ENCODE peak calls at places on chromosomes 3 and 15, in six cellular contexts. One of them, this sample, is unnamed. For H3K36me3, the result is how much of the 10 kb centered on the place peaks cover.

GRCh38 chr3:127457094-127457475 is 133.4 kb downstream of the TPRA1 start:
- DNase-seq in fibroblast of lung: peak
- DNase-seq in testis: peak
- DNase-seq in SK-N-SH: no peak
- DNase-seq in mammary epithelial cell: peak
- DNase-seq in keratinocyte: no peak
- DNase-seq in this sample: no peak

GRCh38 chr3:188594137-188594536 is 440.2 kb downstream of the LPP start:
- DNase-seq in fibroblast of lung: peak
- DNase-seq in testis: no peak
- DNase-seq in SK-N-SH: no peak
- DNase-seq in mammary epithelial cell: peak
- DNase-seq in keratinocyte: peak
- DNase-seq in this sample: no peak

GRCh38 chr15:90336705-90337141 is 15.4 kb upstream of the ZNF774 start:
- DNase-seq in fibroblast of lung: peak
- DNase-seq in testis: peak
- DNase-seq in SK-N-SH: no peak
- DNase-seq in mammary epithelial cell: peak
- DNase-seq in keratinocyte: peak
- DNase-seq in this sample: no peak

GRCh38 chr3:51559266-51559907 is 20.9 kb downstream of the RAD54L2 start:
- DNase-seq in fibroblast of lung: peak
- DNase-seq in testis: peak
- DNase-seq in SK-N-SH: peak
- DNase-seq in mammary epithelial cell: no peak
- DNase-seq in keratinocyte: no peak
- DNase-seq in this sample: no peak

GRCh38 chr3:23685484-23686258 is 120.1 kb upstream of the UBE2E1 start:
- DNase-seq in fibroblast of lung: peak
- DNase-seq in testis: peak
- DNase-seq in SK-N-SH: peak
- DNase-seq in mammary epithelial cell: peak
- DNase-seq in keratinocyte: peak
- DNase-seq in this sample: no peak

GRCh38 chr3:67044295-67044694 is 46.2 kb downstream of the KBTBD8 start:
- DNase-seq in fibroblast of lung: peak
- DNase-seq in testis: no peak
- DNase-seq in SK-N-SH: no peak
- DNase-seq in mammary epithelial cell: no peak
- DNase-seq in keratinocyte: no peak
- DNase-seq in this sample: no peak

GRCh38 chr3:17585561-17586325 is 156.7 kb downstream of the TBC1D5 start:
- DNase-seq in fibroblast of lung: no peak
- DNase-seq in testis: no peak
- DNase-seq in SK-N-SH: no peak
- DNase-seq in mammary epithelial cell: no peak
- DNase-seq in keratinocyte: no peak
- DNase-seq in this sample: no peak

GRCh38 chr3:47007482-47008257 is 28.2 kb downstream of the NBEAL2 start:
- DNase-seq in fibroblast of lung: no peak
- DNase-seq in testis: no peak
- DNase-seq in SK-N-SH: peak
- DNase-seq in mammary epithelial cell: no peak
- DNase-seq in keratinocyte: no peak
- DNase-seq in this sample: no peak

GRCh38 chr3:170467560-170467959 is 48.9 kb downstream of the CLDN11 start:
- DNase-seq in fibroblast of lung: no peak
- DNase-seq in testis: no peak
- DNase-seq in SK-N-SH: no peak
- DNase-seq in mammary epithelial cell: no peak
- DNase-seq in keratinocyte: no peak
- DNase-seq in this sample: no peak

GRCh38 chr15:36598529-36599177 is 19.2 kb downstream of the CDIN1 start:
- DNase-seq in fibroblast of lung: peak
- DNase-seq in testis: no peak
- DNase-seq in SK-N-SH: no peak
- DNase-seq in mammary epithelial cell: no peak
- DNase-seq in keratinocyte: no peak
- DNase-seq in this sample: no peak

GRCh38 chr15:86663304-86663703 is 583.6 kb downstream of the AGBL1 start:
- DNase-seq in fibroblast of lung: no peak
- DNase-seq in testis: no peak
- DNase-seq in SK-N-SH: no peak
- DNase-seq in mammary epithelial cell: no peak
- DNase-seq in keratinocyte: no peak
- DNase-seq in this sample: no peak

GRCh38 chr3:127410678-127411077 is 122.8 kb upstream of the PRR20G start:
- DNase-seq in fibroblast of lung: no peak
- DNase-seq in testis: no peak
- DNase-seq in SK-N-SH: peak
- DNase-seq in mammary epithelial cell: no peak
- DNase-seq in keratinocyte: no peak
- DNase-seq in this sample: no peak

GRCh38 chr15:35736150-35736549 is 190.2 kb upstream of the DPH6 start:
- DNase-seq in fibroblast of lung: peak
- DNase-seq in testis: no peak
- DNase-seq in SK-N-SH: no peak
- DNase-seq in mammary epithelial cell: no peak
- DNase-seq in keratinocyte: no peak
- DNase-seq in this sample: no peak

GRCh38 chr3:43285644-43286043 is 696 bp upstream of the SNRK start:
- DNase-seq in fibroblast of lung: no peak
- DNase-seq in testis: no peak
- DNase-seq in SK-N-SH: peak
- DNase-seq in mammary epithelial cell: no peak
- DNase-seq in keratinocyte: no peak
- DNase-seq in this sample: no peak

GRCh38 chr3:117150628-117151027 is 441.0 kb downstream of the TUSC7 start:
- DNase-seq in fibroblast of lung: no peak
- DNase-seq in testis: no peak
- DNase-seq in SK-N-SH: no peak
- DNase-seq in mammary epithelial cell: no peak
- DNase-seq in keratinocyte: no peak
- DNase-seq in this sample: no peak

GRCh38 chr3:194396561-194396896 is 2.5 kb downstream of the GP5 start:
- DNase-seq in fibroblast of lung: no peak
- DNase-seq in testis: no peak
- DNase-seq in SK-N-SH: no peak
- DNase-seq in mammary epithelial cell: no peak
- DNase-seq in keratinocyte: no peak
- DNase-seq in this sample: no peak

GRCh38 chr3:131716007-131716406 is 213.2 kb upstream of the MRPL3 start:
- DNase-seq in fibroblast of lung: no peak
- DNase-seq in testis: no peak
- DNase-seq in SK-N-SH: no peak
- DNase-seq in mammary epithelial cell: no peak
- DNase-seq in keratinocyte: no peak
- DNase-seq in this sample: no peak

GRCh38 chr3:128153156-128154011 is at the start of gene EEFSEC:
- DNase-seq in fibroblast of lung: peak
- DNase-seq in testis: peak
- DNase-seq in SK-N-SH: peak
- DNase-seq in mammary epithelial cell: peak
- DNase-seq in keratinocyte: peak
- DNase-seq in this sample: peak

GRCh38 chr3:195900426-195901355 is 7.7 kb downstream of the TNK2 start:
- DNase-seq in fibroblast of lung: peak
- DNase-seq in testis: peak
- DNase-seq in SK-N-SH: no peak
- DNase-seq in mammary epithelial cell: peak
- DNase-seq in keratinocyte: no peak
- DNase-seq in this sample: no peak

GRCh38 chr3:89256395-89256794 is 149.0 kb downstream of the EPHA3 start:
- DNase-seq in fibroblast of lung: no peak
- DNase-seq in testis: no peak
- DNase-seq in SK-N-SH: no peak
- DNase-seq in mammary epithelial cell: no peak
- DNase-seq in keratinocyte: no peak
- DNase-seq in this sample: no peak

GRCh38 chr3:65728138-65728537 is 310.6 kb downstream of the MAGI1 start:
- DNase-seq in fibroblast of lung: no peak
- DNase-seq in testis: no peak
- DNase-seq in SK-N-SH: no peak
- DNase-seq in mammary epithelial cell: no peak
- DNase-seq in keratinocyte: no peak
- DNase-seq in this sample: no peak

GRCh38 chr15:98286831-98287230 is 326.3 kb downstream of the ARRDC4 start:
- DNase-seq in fibroblast of lung: no peak
- DNase-seq in testis: no peak
- DNase-seq in SK-N-SH: no peak
- DNase-seq in mammary epithelial cell: peak
- DNase-seq in keratinocyte: no peak
- DNase-seq in this sample: no peak

GRCh38 chr15:29821416-29822099 is 710 bp downstream of the TJP1 start:
- DNase-seq in fibroblast of lung: peak
- DNase-seq in testis: peak
- DNase-seq in SK-N-SH: peak
- DNase-seq in mammary epithelial cell: peak
- DNase-seq in keratinocyte: no peak
- DNase-seq in this sample: peak

GRCh38 chr3:187368251-187368733 is at the start of gene RTP4:
- DNase-seq in fibroblast of lung: peak
- DNase-seq in testis: peak
- DNase-seq in SK-N-SH: no peak
- DNase-seq in mammary epithelial cell: peak
- DNase-seq in keratinocyte: no peak
- DNase-seq in this sample: no peak

GRCh38 chr3:87270908-87271727 is 5.3 kb downstream of the POU1F1 start:
- DNase-seq in fibroblast of lung: no peak
- DNase-seq in testis: no peak
- DNase-seq in SK-N-SH: no peak
- DNase-seq in mammary epithelial cell: no peak
- DNase-seq in keratinocyte: no peak
- DNase-seq in this sample: no peak

GRCh38 chr15:66504563-66505429 is at the start of the genes RPL4 and ZWILCH:
- DNase-seq in fibroblast of lung: peak
- DNase-seq in testis: peak
- DNase-seq in SK-N-SH: peak
- DNase-seq in mammary epithelial cell: peak
- DNase-seq in keratinocyte: no peak
- DNase-seq in this sample: peak

GRCh38 chr3:100893590-100893989 is 99.6 kb downstream of the ABI3BP start:
- DNase-seq in fibroblast of lung: peak
- DNase-seq in testis: peak
- DNase-seq in SK-N-SH: peak
- DNase-seq in mammary epithelial cell: peak
- DNase-seq in keratinocyte: no peak
- DNase-seq in this sample: peak

DNA sequence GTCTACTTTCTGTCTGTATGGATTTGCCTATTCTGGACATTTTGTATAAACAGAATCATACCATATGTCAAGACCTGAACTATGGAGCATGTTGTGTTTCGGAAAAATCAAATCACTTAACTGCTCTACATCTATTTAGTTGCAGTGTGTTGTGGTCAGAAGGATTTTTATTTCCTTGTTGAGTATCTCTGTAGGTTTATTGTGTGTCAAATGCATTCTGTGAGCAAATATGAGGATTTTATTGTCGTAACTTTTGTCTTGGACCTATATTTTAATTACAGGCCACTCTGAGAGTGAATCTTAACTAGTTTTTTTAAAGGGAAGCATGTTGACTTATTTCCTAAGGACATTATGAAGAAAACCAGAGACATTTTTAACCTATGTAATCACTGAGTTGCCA is 84.6 kb upstream of the MYZAP start:
- DNase-seq in fibroblast of lung: no peak
- DNase-seq in testis: no peak
- DNase-seq in SK-N-SH: no peak
- DNase-seq in mammary epithelial cell: no peak
- DNase-seq in keratinocyte: no peak
- DNase-seq in this sample: no peak
- TF ChIP-seq CTCF in fibroblast of lung: no peak
- TF ChIP-seq CTCF in testis: no peak
- TF ChIP-seq CTCF in SK-N-SH: no peak
- TF ChIP-seq CTCF in mammary epithelial cell: no peak
- TF ChIP-seq CTCF in keratinocyte: no peak
- TF ChIP-seq CTCF in this sample: no peak

GRCh38 chr3:58154752-58155449 is 55.9 kb downstream of the DNASE1L3 start:
- DNase-seq in fibroblast of lung: no peak
- DNase-seq in testis: no peak
- DNase-seq in SK-N-SH: no peak
- DNase-seq in mammary epithelial cell: no peak
- DNase-seq in keratinocyte: no peak
- DNase-seq in this sample: no peak

GRCh38 chr3:58155838-58156237 is 54.9 kb downstream of the DNASE1L3 start:
- DNase-seq in fibroblast of lung: no peak
- DNase-seq in testis: no peak
- DNase-seq in SK-N-SH: no peak
- DNase-seq in mammary epithelial cell: peak
- DNase-seq in keratinocyte: no peak
- DNase-seq in this sample: no peak

GRCh38 chr3:58160399-58160798 is 50.4 kb downstream of the DNASE1L3 start:
- DNase-seq in fibroblast of lung: no peak
- DNase-seq in testis: no peak
- DNase-seq in SK-N-SH: no peak
- DNase-seq in mammary epithelial cell: no peak
- DNase-seq in keratinocyte: no peak
- DNase-seq in this sample: no peak

GRCh38 chr3:58158427-58159153 is 52.2 kb downstream of the DNASE1L3 start:
- DNase-seq in fibroblast of lung: no peak
- DNase-seq in testis: no peak
- DNase-seq in SK-N-SH: no peak
- DNase-seq in mammary epithelial cell: no peak
- DNase-seq in keratinocyte: no peak
- DNase-seq in this sample: no peak

GRCh38 chr3:58157649-58158048 is 53.1 kb downstream of the DNASE1L3 start:
- DNase-seq in fibroblast of lung: no peak
- DNase-seq in testis: no peak
- DNase-seq in SK-N-SH: no peak
- DNase-seq in mammary epithelial cell: no peak
- DNase-seq in keratinocyte: no peak
- DNase-seq in this sample: peak
- H3K36me3 ChIP-seq in fibroblast of lung: under half
- H3K36me3 ChIP-seq in testis: under half
- H3K36me3 ChIP-seq in SK-N-SH: half or more
- H3K36me3 ChIP-seq in mammary epithelial cell: half or more
- H3K36me3 ChIP-seq in keratinocyte: half or more
- H3K36me3 ChIP-seq in this sample: under half

GRCh38 chr15:50051811-50052419 is 67.1 kb downstream of the ATP8B4 start:
- DNase-seq in fibroblast of lung: peak
- DNase-seq in testis: peak
- DNase-seq in SK-N-SH: peak
- DNase-seq in mammary epithelial cell: peak
- DNase-seq in keratinocyte: no peak
- DNase-seq in this sample: peak
- TF ChIP-seq CTCF in fibroblast of lung: peak
- TF ChIP-seq CTCF in testis: peak
- TF ChIP-seq CTCF in SK-N-SH: peak
- TF ChIP-seq CTCF in mammary epithelial cell: peak
- TF ChIP-seq CTCF in keratinocyte: peak
- TF ChIP-seq CTCF in this sample: peak

DNA sequence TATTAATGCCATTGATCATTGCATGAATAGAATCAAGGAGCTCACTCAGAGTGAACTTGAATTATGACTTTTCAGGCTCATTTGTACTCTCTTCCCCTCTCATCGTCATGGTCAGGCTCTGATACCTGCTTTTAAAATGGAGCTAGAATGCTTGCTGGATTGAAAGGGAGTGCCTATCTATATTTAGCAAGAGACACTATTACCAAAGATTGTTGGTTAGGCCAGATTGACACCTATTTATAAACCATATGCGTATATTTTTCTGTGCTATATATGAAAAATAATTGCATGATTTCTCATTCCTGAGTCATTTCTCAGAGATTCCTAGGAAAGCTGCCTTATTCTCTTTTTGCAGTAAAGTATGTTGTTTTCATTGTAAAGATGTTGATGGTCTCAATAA is 9.6 kb downstream of the CCNDBP1 start:
- DNase-seq in fibroblast of lung: no peak
- DNase-seq in testis: no peak
- DNase-seq in SK-N-SH: no peak
- DNase-seq in mammary epithelial cell: no peak
- DNase-seq in keratinocyte: no peak
- DNase-seq in this sample: no peak
- H3K36me3 ChIP-seq in fibroblast of lung: under half
- H3K36me3 ChIP-seq in testis: under half
- H3K36me3 ChIP-seq in SK-N-SH: half or more
- H3K36me3 ChIP-seq in mammary epithelial cell: under half
- H3K36me3 ChIP-seq in keratinocyte: under half
- H3K36me3 ChIP-seq in this sample: under half